ENCODE peak calls at places on chromosomes 13 and 19, in nine cellular contexts. Y is heart right ventricle, Q is omental fat pad, J is neural crest cell, X is type B pancreatic cell, Z is nephron progenitor cell, A is astrocyte of the spinal cord, V is ovary, N is uterus. M is an unnamed sample.
A peak's percentile ranks its signal among the peaks of the same experiment; 100 is the strongest.

GRCh38 chr13:50141660-50142010 is 126.4 kb downstream of the KCNRG start:
- DNase-seq in Y (no peak), Q (no peak), J (no peak), X (no peak), Z (no peak), A (no peak), V (no peak), N (no peak), M (no peak)

GRCh38 chr19:41263850-41264580 is at the start of gene HNRNPUL1:
- DNase-seq in Y (peak; percentile 97), Q (peak; percentile 97), J (peak; percentile 100), X (peak; percentile 99), Z (peak; percentile 99), A (peak; percentile 100), V (peak; percentile 99), N (peak; percentile 99), M (peak; percentile 99)

GRCh38 chr19:19113040-19113541 is 25.2 kb downstream of the TMEM161A start:
- DNase-seq in Y (no peak), Q (no peak), J (no peak), X (no peak), Z (peak; percentile 49), A (peak; percentile 31), V (no peak), N (no peak), M (no peak)

GRCh38 chr13:85261757-85262346 is 537.4 kb downstream of the SLITRK6 start:
- DNase-seq in Y (no peak), Q (no peak), J (no peak), X (no peak), Z (no peak), A (peak; percentile 15), V (no peak), N (no peak), M (no peak)

GRCh38 chr13:42728507-42729180 is 52.7 kb upstream of the FAM216B start:
- DNase-seq in Y (no peak), Q (no peak), J (no peak), X (no peak), Z (no peak), A (no peak), V (no peak), N (no peak), M (no peak)

GRCh38 chr13:35127466-35127865 is 185.4 kb downstream of the NBEA start:
- DNase-seq in Y (no peak), Q (no peak), J (no peak), X (no peak), Z (no peak), A (no peak), V (no peak), N (no peak), M (no peak)

GRCh38 chr13:47288546-47288945 is 391.7 kb upstream of the HTR2A start:
- DNase-seq in Y (no peak), Q (no peak), J (no peak), X (no peak), Z (no peak), A (peak; percentile 48), V (no peak), N (no peak), M (no peak)

GRCh38 chr13:105972811-105973590 is 562.5 kb downstream of the EFNB2 start:
- DNase-seq in Y (no peak), Q (no peak), J (no peak), X (no peak), Z (no peak), A (no peak), V (no peak), N (no peak), M (no peak)

GRCh38 chr19:48122421-48122820 is 11.8 kb upstream of the PLA2G4C start:
- DNase-seq in Y (no peak), Q (no peak), J (no peak), X (no peak), Z (no peak), A (no peak), V (no peak), N (no peak), M (no peak)

GRCh38 chr19:48127561-48127960 is 16.9 kb upstream of the PLA2G4C start:
- DNase-seq in Y (no peak), Q (no peak), J (no peak), X (no peak), Z (no peak), A (no peak), V (no peak), N (no peak), M (no peak)

GRCh38 chr19:48121066-48121465 is 10.4 kb upstream of the PLA2G4C start:
- DNase-seq in Y (no peak), Q (no peak), J (no peak), X (no peak), Z (no peak), A (no peak), V (no peak), N (no peak), M (no peak)

GRCh38 chr19:48121909-48122371 is 11.3 kb upstream of the PLA2G4C start:
- DNase-seq in Y (no peak), Q (no peak), J (no peak), X (no peak), Z (no peak), A (peak; percentile 17), V (no peak), N (no peak), M (peak; percentile 82)

DNA sequence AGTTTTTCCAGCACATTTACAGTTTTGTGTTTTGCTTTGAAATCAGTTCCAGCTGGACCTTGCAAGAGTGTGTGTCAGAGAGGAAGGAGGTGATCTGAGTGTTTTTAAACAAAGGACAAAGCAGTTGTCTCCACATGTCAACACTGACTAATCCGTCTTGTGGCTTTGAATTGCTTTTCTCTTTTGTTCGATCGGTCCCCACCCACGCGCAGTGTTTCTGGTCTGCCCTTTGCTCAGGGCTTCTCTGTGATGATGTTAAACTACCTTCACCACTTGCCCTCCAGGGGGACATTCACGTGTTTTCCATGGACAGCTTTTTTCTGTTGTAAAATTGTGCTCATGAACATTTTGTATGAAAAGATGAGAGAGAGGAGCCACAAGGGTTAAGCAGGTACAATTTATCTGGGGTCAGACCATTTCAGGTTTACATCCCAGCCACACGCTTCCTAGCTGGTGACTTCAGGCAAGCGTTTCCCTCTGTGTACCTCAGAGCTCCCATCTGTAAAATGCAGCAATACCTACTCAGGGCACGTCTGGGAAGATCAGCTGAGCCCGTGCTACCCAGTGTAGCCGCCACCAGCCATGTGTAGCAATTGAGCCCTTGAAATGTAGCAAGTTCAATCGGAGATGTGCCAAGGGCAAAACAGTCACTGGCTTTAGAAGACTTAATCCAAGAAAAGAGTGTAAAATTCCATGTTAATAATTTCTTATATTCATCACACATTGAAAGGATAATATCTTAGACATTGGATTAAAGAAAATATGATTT is 13.5 kb upstream of the PLA2G4C start:
- DNase-seq in Y (no peak), Q (no peak), J (peak; percentile 32), X (no peak), Z (no peak), A (peak; percentile 81), V (no peak), N (no peak), M (peak; percentile 68)
- TF ChIP-seq CTCF in Y (no peak), Q (no peak), J (peak; percentile 50), X (peak; percentile 69), Z (no peak), A (peak; percentile 33), V (no peak), N (no peak), M (no peak)

DNA sequence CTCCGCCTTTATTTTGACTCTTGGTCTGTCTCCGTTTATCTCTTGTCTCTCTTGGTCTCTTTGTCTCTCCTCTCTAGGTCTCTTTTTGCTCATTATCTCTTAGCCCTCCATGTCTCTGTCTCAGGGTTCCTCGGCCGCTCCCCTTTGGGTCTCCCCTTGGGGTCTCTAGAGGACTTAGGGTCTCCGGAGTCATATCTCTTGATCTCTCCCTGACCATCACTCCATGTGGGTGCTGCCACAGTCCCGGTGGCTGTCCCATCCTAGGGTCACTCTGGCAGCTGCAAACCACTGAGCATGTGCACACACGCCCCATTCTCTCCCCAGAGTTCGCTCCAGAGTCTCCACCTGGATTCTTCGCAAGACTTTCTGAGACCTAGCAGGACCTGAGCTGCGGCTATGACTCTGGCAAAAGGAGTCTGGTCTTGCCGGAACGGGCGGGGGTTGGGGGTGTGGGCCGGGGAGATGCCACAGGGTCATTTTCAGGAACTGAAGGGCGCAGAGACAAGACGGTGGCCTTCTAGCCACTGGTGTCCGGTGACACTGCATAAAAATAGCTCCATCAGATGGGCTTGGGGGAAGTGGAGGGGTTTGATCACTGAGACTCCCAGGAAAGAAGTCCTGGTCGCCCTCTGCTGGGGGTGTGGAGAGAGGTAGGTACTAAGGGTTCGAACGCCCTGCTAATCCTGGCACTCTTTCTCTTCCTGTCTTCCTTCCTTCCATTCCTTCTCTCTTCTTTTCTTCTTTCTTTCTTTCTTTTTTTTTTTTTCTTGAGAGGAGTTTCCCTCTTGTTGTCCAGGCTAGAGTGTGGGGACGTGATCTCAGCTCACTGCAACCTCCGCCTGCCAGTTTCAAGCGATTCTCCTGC is 1.2 kb upstream of the KCNA7 start:
- DNase-seq in Y (no peak), Q (no peak), J (no peak), X (no peak), Z (no peak), A (no peak), V (no peak), N (no peak), M (no peak)
- TF ChIP-seq CTCF in Y (no peak), Q (no peak), J (peak; percentile 27), X (peak; percentile 36), Z (no peak), A (peak; percentile 30), V (no peak), N (no peak), M (no peak)

GRCh38 chr13:44919103-44919804 is 70.0 kb downstream of the NUFIP1 start:
- DNase-seq in Y (no peak), Q (no peak), J (no peak), X (no peak), Z (no peak), A (no peak), V (peak; percentile 54), N (no peak), M (no peak)

GRCh38 chr13:44920013-44920412 is 69.3 kb downstream of the NUFIP1 start:
- DNase-seq in Y (no peak), Q (no peak), J (no peak), X (no peak), Z (no peak), A (no peak), V (no peak), N (no peak), M (no peak)

GRCh38 chr13:44921931-44922758 is 67.1 kb downstream of the NUFIP1 start:
- DNase-seq in Y (no peak), Q (no peak), J (no peak), X (no peak), Z (no peak), A (peak; percentile 99), V (no peak), N (peak; percentile 61), M (no peak)

GRCh38 chr13:44918323-44919102 is 70.8 kb downstream of the NUFIP1 start:
- DNase-seq in Y (peak; percentile 91), Q (peak; percentile 51), J (peak; percentile 81), X (peak; percentile 89), Z (peak; percentile 89), A (peak; percentile 97), V (peak; percentile 92), N (peak; percentile 88), M (peak; percentile 78)

GRCh38 chr13:44921478-44921877 is 67.8 kb downstream of the NUFIP1 start:
- DNase-seq in Y (no peak), Q (no peak), J (no peak), X (no peak), Z (no peak), A (no peak), V (no peak), N (no peak), M (no peak)
- TF ChIP-seq CTCF in Y (no peak), Q (no peak), J (no peak), X (no peak), Z (no peak), A (no peak), V (no peak), N (no peak), M (no peak)

DNA sequence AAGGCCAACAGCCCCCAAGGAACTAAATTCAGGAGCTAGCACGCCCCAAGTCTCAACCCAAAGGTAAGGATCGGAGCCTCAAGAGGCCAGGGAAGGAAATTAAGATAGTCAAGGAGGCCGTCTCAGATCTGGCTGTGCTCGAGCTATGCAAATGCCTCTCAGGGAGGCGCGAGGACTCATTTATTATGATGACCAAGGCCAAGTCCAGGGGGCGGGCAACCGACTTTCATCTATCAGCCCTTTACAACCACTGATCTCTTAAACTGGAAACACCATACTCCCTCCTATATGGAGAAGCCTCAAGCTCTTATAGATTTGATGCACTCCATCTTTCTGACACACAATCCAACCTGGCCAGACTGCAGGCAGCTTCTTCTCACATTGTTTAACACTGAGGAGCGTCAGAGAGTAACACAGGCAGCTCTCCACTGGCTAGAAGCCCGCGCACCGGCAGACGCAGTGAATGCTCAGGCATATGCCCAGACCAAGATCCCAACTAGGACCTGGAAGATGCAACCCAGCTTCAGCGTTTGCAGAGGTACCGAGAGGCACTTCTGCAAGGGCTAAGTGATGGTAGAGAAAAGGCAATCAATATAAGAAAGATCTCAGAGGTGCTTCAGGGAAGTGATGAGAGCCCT is 9.6 kb upstream of the SLC15A1 start:
- DNase-seq in Y (no peak), Q (no peak), J (no peak), X (no peak), Z (no peak), A (no peak), V (no peak), N (no peak), M (no peak)
- TF ChIP-seq CTCF in Y (no peak), Q (no peak), J (no peak), X (no peak), Z (no peak), A (no peak), V (no peak), N (no peak), M (no peak)

M was measured in GM13976.